ENCODE peak calls at places on chromosomes 16 and 17, in five cellular contexts. M is upper lobe of right lung, T is hepatic stellate cell, U is GM13976, Y is transverse colon. E is an unnamed sample.

GRCh38 chr17:67260051-67260987 is 15.3 kb upstream of the HELZ start:
- DNase-seq in M (peak; percentile 69), T (no peak), U (no peak), Y (peak; percentile 14), E (no peak)

GRCh38 chr16:11093578-11094074 is 149.3 kb downstream of the CLEC16A start:
- DNase-seq in M (peak; percentile 52), T (no peak), U (no peak), Y (peak; percentile 36), E (no peak)

GRCh38 chr16:47320546-47321315 is 140.1 kb downstream of the ITFG1 start:
- DNase-seq in M (no peak), T (peak; percentile 5), U (no peak), Y (no peak), E (no peak)

GRCh38 chr17:78493455-78494188 is 83.6 kb downstream of the DNAH17 start:
- DNase-seq in M (no peak), T (no peak), U (no peak), Y (no peak), E (no peak)

GRCh38 chr17:31541559-31541958 is 150.1 kb downstream of the RAB11FIP4 start:
- DNase-seq in M (no peak), T (no peak), U (no peak), Y (no peak), E (no peak)

GRCh38 chr16:81873843-81874752 is 95.0 kb downstream of the PLCG2 start:
- DNase-seq in M (peak; percentile 73), T (peak; percentile 63), U (peak; percentile 66), Y (peak; percentile 51), E (peak; percentile 60)

GRCh38 chr17:35238817-35239216 is 4.1 kb upstream of the SLFN5 start:
- DNase-seq in M (no peak), T (peak; percentile 46), U (no peak), Y (no peak), E (no peak)

GRCh38 chr16:15650698-15651161 is 685 bp downstream of the NDE1 start:
- DNase-seq in M (no peak), T (peak; percentile 25), U (peak; percentile 74), Y (no peak), E (peak; percentile 64)

GRCh38 chr16:85969159-85969558 is 70.2 kb downstream of the IRF8 start:
- DNase-seq in M (no peak), T (peak; percentile 46), U (no peak), Y (no peak), E (no peak)

GRCh38 chr17:57165754-57166153 is 80.7 kb downstream of the AKAP1 start:
- DNase-seq in M (no peak), T (no peak), U (no peak), Y (no peak), E (no peak)

GRCh38 chr17:19508327-19508867 is 25.3 kb upstream of the SLC47A1 start:
- DNase-seq in M (peak; percentile 80), T (no peak), U (no peak), Y (peak; percentile 52), E (peak; percentile 50)

GRCh38 chr16:88783391-88784073 is 1.5 kb downstream of the PIEZO1 start:
- DNase-seq in M (peak; percentile 66), T (no peak), U (no peak), Y (no peak), E (no peak)